ENCODE peak calls at places on chromosome 5, in five cellular contexts. H is H9, F is thyroid gland, C is fibroblast of lung, P is heart left ventricle. U is an unnamed sample. For H3K4me1, the result is how much of the 10 kb centered on the place peaks cover.

GRCh38 chr5:56269216-56269927 is 36.2 kb upstream of the ANKRD55 start:
- DNase-seq in H (peak), F (peak), C (peak), P (no peak), U (no peak)

GRCh38 chr5:123450641-123451421 is 27.6 kb upstream of the CEP120 start:
- DNase-seq in H (no peak), F (peak), C (peak), P (peak), U (no peak)

GRCh38 chr5:132853790-132854189 is 12.5 kb downstream of the GDF9 start:
- DNase-seq in H (no peak), F (no peak), C (no peak), P (no peak), U (no peak)

GRCh38 chr5:28896949-28897348 is 1858.6 kb upstream of the CDH9 start:
- DNase-seq in H (no peak), F (no peak), C (no peak), P (no peak), U (no peak)

GRCh38 chr5:177212242-177212641 is 78.7 kb downstream of the NSD1 start:
- DNase-seq in H (no peak), F (no peak), C (no peak), P (no peak), U (no peak)

GRCh38 chr5:1817261-1818043 is 16.2 kb downstream of the NDUFS6 start:
- DNase-seq in H (no peak), F (no peak), C (no peak), P (no peak), U (no peak)

GRCh38 chr5:147485046-147485445 is 24.8 kb downstream of the DPYSL3 start:
- DNase-seq in H (no peak), F (no peak), C (no peak), P (no peak), U (no peak)

GRCh38 chr5:4022056-4022670 is 426.5 kb downstream of the IRX1 start:
- DNase-seq in H (no peak), F (no peak), C (no peak), P (no peak), U (no peak)

GRCh38 chr5:116935561-116936162 is 361.0 kb upstream of the SEMA6A start:
- DNase-seq in H (no peak), F (no peak), C (no peak), P (no peak), U (no peak)

GRCh38 chr5:179371681-179372675 is 26.7 kb upstream of the ADAMTS2 start:
- DNase-seq in H (peak), F (no peak), C (no peak), P (no peak), U (no peak)

GRCh38 chr5:6291961-6292360 is 86.4 kb downstream of the MED10 start:
- DNase-seq in H (peak), F (no peak), C (no peak), P (no peak), U (no peak)

GRCh38 chr5:172769598-172770373 is 1.2 kb downstream of the DUSP1 start:
- DNase-seq in H (no peak), F (no peak), C (peak), P (peak), U (no peak)

GRCh38 chr5:150517272-150518152 is 9.6 kb downstream of the NDST1 start:
- DNase-seq in H (no peak), F (peak), C (peak), P (peak), U (peak)

GRCh38 chr5:150520747-150521521 is 13.0 kb downstream of the NDST1 start:
- DNase-seq in H (no peak), F (no peak), C (no peak), P (no peak), U (no peak)

GRCh38 chr5:150521522-150521817 is 13.5 kb downstream of the NDST1 start:
- DNase-seq in H (no peak), F (no peak), C (no peak), P (no peak), U (no peak)

GRCh38 chr5:150519978-150520377 is 12.0 kb downstream of the NDST1 start:
- DNase-seq in H (no peak), F (no peak), C (no peak), P (no peak), U (no peak)

GRCh38 chr5:150519560-150519945 is 11.6 kb downstream of the NDST1 start:
- DNase-seq in H (no peak), F (no peak), C (no peak), P (no peak), U (no peak)
- H3K4me1 ChIP-seq in H (under half), F (half or more), C (under half), P (half or more), U (under half)

GRCh38 chr5:50710838-50711237 is 44.4 kb downstream of the PARP8 start:
- DNase-seq in H (no peak), F (no peak), C (no peak), P (no peak), U (no peak)
- H3K4me1 ChIP-seq in H (under half), F (under half), C (under half), P (under half), U (under half)

GRCh38 chr5:142324377-142324870 is 397 bp downstream of the SPRY4 start:
- DNase-seq in H (no peak), F (no peak), C (no peak), P (no peak), U (no peak)
- H3K4me1 ChIP-seq in H (under half), F (under half), C (under half), P (under half), U (under half)

GRCh38 chr5:145941677-145942130 is 5.3 kb downstream of the SH3RF2 start:
- DNase-seq in H (no peak), F (no peak), C (no peak), P (no peak), U (no peak)

GRCh38 chr5:145941096-145941676 is 4.8 kb downstream of the SH3RF2 start:
- DNase-seq in H (no peak), F (peak), C (no peak), P (no peak), U (no peak)

GRCh38 chr5:145943674-145944121 is 7.3 kb downstream of the SH3RF2 start:
- DNase-seq in H (no peak), F (peak), C (peak), P (no peak), U (no peak)

GRCh38 chr5:145942749-145943148 is 6.4 kb downstream of the SH3RF2 start:
- DNase-seq in H (no peak), F (no peak), C (no peak), P (no peak), U (no peak)

GRCh38 chr5:145942202-145942601 is 5.8 kb downstream of the SH3RF2 start:
- DNase-seq in H (no peak), F (no peak), C (no peak), P (no peak), U (no peak)
- H3K4me1 ChIP-seq in H (under half), F (under half), C (under half), P (under half), U (under half)

DNA sequence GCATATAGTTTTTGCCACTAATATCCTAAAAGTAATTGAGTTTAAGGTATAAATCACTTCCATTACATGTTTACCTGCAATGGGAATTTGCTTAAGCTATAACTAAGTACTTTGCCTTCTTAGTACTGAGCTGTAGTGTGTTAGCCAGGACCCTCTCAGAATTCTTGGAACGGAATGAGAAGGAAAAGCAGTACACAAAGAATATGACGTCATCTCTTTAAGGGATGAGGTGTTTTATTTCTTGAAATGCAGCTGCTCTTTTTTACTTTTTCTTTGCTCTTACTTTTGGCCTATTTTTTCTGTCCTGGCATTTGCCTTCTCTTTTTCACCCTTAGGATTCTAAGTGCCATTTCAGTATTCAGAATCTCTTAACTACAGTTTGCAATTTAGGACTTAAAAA is 10.1 kb downstream of the KIF2A start:
- DNase-seq in H (no peak), F (no peak), C (peak), P (no peak), U (no peak)
- H3K4me1 ChIP-seq in H (under half), F (under half), C (under half), P (under half), U (under half)

DNA sequence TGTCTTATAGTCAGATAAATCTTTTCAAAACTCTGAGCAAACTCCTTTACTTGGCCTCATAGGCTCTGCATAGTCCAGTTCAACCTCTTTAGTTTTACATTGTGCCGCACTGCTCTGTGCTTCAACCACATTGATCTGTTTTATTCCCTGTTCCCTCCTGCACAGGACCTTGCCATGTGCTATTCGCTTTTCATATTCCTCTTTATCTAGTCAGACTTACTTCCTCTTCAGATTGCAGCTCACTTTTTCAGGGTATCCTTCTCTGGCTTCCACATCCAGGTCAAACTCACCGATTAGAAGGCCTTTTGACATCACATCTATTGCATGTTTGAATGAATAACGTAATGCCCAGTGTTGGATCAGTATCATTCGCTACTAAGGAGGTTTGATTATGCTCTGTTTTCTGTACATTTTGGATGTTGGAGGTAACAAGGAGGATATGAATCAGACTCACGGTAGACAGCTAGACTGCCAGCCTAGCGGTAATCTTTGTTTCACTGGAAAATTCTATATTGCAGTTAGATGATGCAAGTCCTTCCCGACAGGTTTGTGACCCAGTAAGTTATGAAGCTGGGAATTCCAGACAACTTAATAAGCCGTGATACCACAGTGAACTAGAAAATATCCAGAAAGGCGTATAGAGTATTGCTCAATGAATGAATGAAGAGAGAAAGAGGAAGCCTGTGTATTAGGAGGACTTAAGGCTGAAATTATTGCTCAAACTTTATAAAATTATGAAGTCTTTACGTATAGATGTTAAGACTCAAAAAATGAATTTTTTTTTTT is 65.7 kb downstream of the IQGAP2 start:
- DNase-seq in H (no peak), F (no peak), C (no peak), P (no peak), U (no peak)
- H3K4me1 ChIP-seq in H (under half), F (under half), C (under half), P (under half), U (under half)

U was measured in left lung.